ENCODE peak calls at places on chromosomes 5 and 9, in five cellular contexts. R is AG08395, X is AG08396, V is NAMALWA, N is AG04450. Y is an unnamed sample.

GRCh38 chr9:78014776-78015175 is 16.8 kb downstream of the GNAQ start:
- DNase-seq in R (no peak), X (no peak), V (no peak), N (no peak), Y (no peak)

GRCh38 chr5:56123531-56124243 is 109.4 kb downstream of the ANKRD55 start:
- DNase-seq in R (peak; percentile 94), X (peak; percentile 85), V (no peak), N (peak; percentile 98), Y (no peak)

GRCh38 chr9:130343445-130343918 is 77.9 kb downstream of the HMCN2 start:
- DNase-seq in R (no peak), X (peak; percentile 42), V (peak; percentile 44), N (no peak), Y (peak; percentile 25)

GRCh38 chr5:141513627-141514329 is 24.9 kb downstream of the PCDHGC5 start:
- DNase-seq in R (peak; percentile 67), X (peak; percentile 68), V (peak; percentile 93), N (no peak), Y (peak; percentile 91)

GRCh38 chr5:171647043-171647899 is 138.3 kb upstream of the SMIM23 start:
- DNase-seq in R (no peak), X (peak; percentile 67), V (no peak), N (peak; percentile 33), Y (no peak)

GRCh38 chr5:73780297-73781080 is 154.5 kb downstream of the ARHGEF28 start:
- DNase-seq in R (no peak), X (no peak), V (no peak), N (no peak), Y (no peak)

GRCh38 chr9:114742947-114743346 is 61.0 kb upstream of the TEX48 start:
- DNase-seq in R (no peak), X (no peak), V (no peak), N (no peak), Y (no peak)

GRCh38 chr5:51811883-51812282 is 428.6 kb downstream of the ISL1 start:
- DNase-seq in R (no peak), X (no peak), V (no peak), N (no peak), Y (no peak)

GRCh38 chr5:164562271-164562856 is 1056.9 kb downstream of the MAT2B start:
- DNase-seq in R (no peak), X (no peak), V (no peak), N (no peak), Y (no peak)

GRCh38 chr9:94656190-94656589 is 16.9 kb upstream of the FBP1 start:
- DNase-seq in R (no peak), X (no peak), V (peak; percentile 89), N (no peak), Y (peak; percentile 92)

GRCh38 chr9:17462869-17463464 is 115.9 kb upstream of the SH3GL2 start:
- DNase-seq in R (peak; percentile 51), X (peak; percentile 45), V (peak; percentile 64), N (peak; percentile 45), Y (peak; percentile 55)

GRCh38 chr5:150164640-150165039 is 1.9 kb upstream of the CDX1 start:
- DNase-seq in R (no peak), X (no peak), V (no peak), N (no peak), Y (no peak)

GRCh38 chr5:85663708-85664031 is 954.1 kb upstream of the COX7C start:
- DNase-seq in R (no peak), X (no peak), V (no peak), N (no peak), Y (no peak)

GRCh38 chr5:68710514-68710913 is 383.3 kb upstream of the SLC30A5 start:
- DNase-seq in R (no peak), X (no peak), V (no peak), N (no peak), Y (peak; percentile 29)

GRCh38 chr5:179264641-179265528 is 80.4 kb downstream of the ADAMTS2 start:
- DNase-seq in R (no peak), X (no peak), V (no peak), N (no peak), Y (no peak)